ENCODE peak calls at places on chromosomes 16 and 17, in nine cellular contexts. One of them, this sample, is unnamed.

GRCh38 chr16:27402964-27403600 is 1.1 kb downstream of the IL21R start:
- DNase-seq in nephron progenitor cell: no peak
- DNase-seq in cerebellar nuclear complex: no peak
- DNase-seq in stimulated activated CD4-positive, alpha-beta T cell treated with anti-CD3 and anti-CD28 coated beads, TNF-alpha, amount 100 ng/mL, for 1 hour: no peak
- DNase-seq in T-helper 1 cell: no peak
- DNase-seq in endothelial cell: no peak
- DNase-seq in NCI-H774: no peak
- DNase-seq in A549: no peak
- DNase-seq in RPMI8226: peak
- DNase-seq in this sample: no peak

GRCh38 chr16:21611178-21611545 is 11.8 kb downstream of the METTL9 start:
- DNase-seq in nephron progenitor cell: no peak
- DNase-seq in cerebellar nuclear complex: no peak
- DNase-seq in stimulated activated CD4-positive, alpha-beta T cell treated with anti-CD3 and anti-CD28 coated beads, TNF-alpha, amount 100 ng/mL, for 1 hour: no peak
- DNase-seq in T-helper 1 cell: no peak
- DNase-seq in endothelial cell: no peak
- DNase-seq in NCI-H774: no peak
- DNase-seq in A549: no peak
- DNase-seq in RPMI8226: no peak
- DNase-seq in this sample: no peak

GRCh38 chr17:1002412-1002753 is 5.5 kb downstream of the TIMM22 start:
- DNase-seq in nephron progenitor cell: no peak
- DNase-seq in cerebellar nuclear complex: no peak
- DNase-seq in stimulated activated CD4-positive, alpha-beta T cell treated with anti-CD3 and anti-CD28 coated beads, TNF-alpha, amount 100 ng/mL, for 1 hour: no peak
- DNase-seq in T-helper 1 cell: no peak
- DNase-seq in endothelial cell: no peak
- DNase-seq in NCI-H774: no peak
- DNase-seq in A549: no peak
- DNase-seq in RPMI8226: no peak
- DNase-seq in this sample: no peak

GRCh38 chr16:23182206-23182674 is 305 bp upstream of the SCNN1G start:
- DNase-seq in nephron progenitor cell: peak
- DNase-seq in cerebellar nuclear complex: no peak
- DNase-seq in stimulated activated CD4-positive, alpha-beta T cell treated with anti-CD3 and anti-CD28 coated beads, TNF-alpha, amount 100 ng/mL, for 1 hour: peak
- DNase-seq in T-helper 1 cell: peak
- DNase-seq in endothelial cell: peak
- DNase-seq in NCI-H774: peak
- DNase-seq in A549: peak
- DNase-seq in RPMI8226: peak
- DNase-seq in this sample: peak

GRCh38 chr17:78375401-78376079 is 2.9 kb upstream of the PGS1 start:
- DNase-seq in nephron progenitor cell: no peak
- DNase-seq in cerebellar nuclear complex: no peak
- DNase-seq in stimulated activated CD4-positive, alpha-beta T cell treated with anti-CD3 and anti-CD28 coated beads, TNF-alpha, amount 100 ng/mL, for 1 hour: no peak
- DNase-seq in T-helper 1 cell: no peak
- DNase-seq in endothelial cell: no peak
- DNase-seq in NCI-H774: no peak
- DNase-seq in A549: no peak
- DNase-seq in RPMI8226: no peak
- DNase-seq in this sample: no peak

GRCh38 chr17:15649861-15650391 is 30.4 kb upstream of the FBXW10B start:
- DNase-seq in nephron progenitor cell: no peak
- DNase-seq in cerebellar nuclear complex: no peak
- DNase-seq in stimulated activated CD4-positive, alpha-beta T cell treated with anti-CD3 and anti-CD28 coated beads, TNF-alpha, amount 100 ng/mL, for 1 hour: no peak
- DNase-seq in T-helper 1 cell: no peak
- DNase-seq in endothelial cell: no peak
- DNase-seq in NCI-H774: no peak
- DNase-seq in A549: peak
- DNase-seq in RPMI8226: no peak
- DNase-seq in this sample: no peak

GRCh38 chr17:8073627-8074485 is 13.7 kb downstream of the ALOX12B start:
- DNase-seq in nephron progenitor cell: peak
- DNase-seq in cerebellar nuclear complex: no peak
- DNase-seq in stimulated activated CD4-positive, alpha-beta T cell treated with anti-CD3 and anti-CD28 coated beads, TNF-alpha, amount 100 ng/mL, for 1 hour: peak
- DNase-seq in T-helper 1 cell: peak
- DNase-seq in endothelial cell: peak
- DNase-seq in NCI-H774: no peak
- DNase-seq in A549: peak
- DNase-seq in RPMI8226: peak
- DNase-seq in this sample: peak

GRCh38 chr16:23420011-23420410 is 33.0 kb downstream of the COG7 start:
- DNase-seq in nephron progenitor cell: no peak
- DNase-seq in cerebellar nuclear complex: no peak
- DNase-seq in stimulated activated CD4-positive, alpha-beta T cell treated with anti-CD3 and anti-CD28 coated beads, TNF-alpha, amount 100 ng/mL, for 1 hour: no peak
- DNase-seq in T-helper 1 cell: no peak
- DNase-seq in endothelial cell: no peak
- DNase-seq in NCI-H774: no peak
- DNase-seq in A549: no peak
- DNase-seq in RPMI8226: no peak
- DNase-seq in this sample: no peak

GRCh38 chr16:33059206-33059605 is 134.8 kb upstream of the TP53TG3C start:
- DNase-seq in nephron progenitor cell: no peak
- DNase-seq in cerebellar nuclear complex: no peak
- DNase-seq in stimulated activated CD4-positive, alpha-beta T cell treated with anti-CD3 and anti-CD28 coated beads, TNF-alpha, amount 100 ng/mL, for 1 hour: no peak
- DNase-seq in T-helper 1 cell: no peak
- DNase-seq in endothelial cell: no peak
- DNase-seq in NCI-H774: no peak
- DNase-seq in A549: no peak
- DNase-seq in RPMI8226: no peak
- DNase-seq in this sample: no peak

GRCh38 chr16:18931756-18932155 is 5.5 kb upstream of the SMG1 start:
- DNase-seq in nephron progenitor cell: no peak
- DNase-seq in cerebellar nuclear complex: peak
- DNase-seq in stimulated activated CD4-positive, alpha-beta T cell treated with anti-CD3 and anti-CD28 coated beads, TNF-alpha, amount 100 ng/mL, for 1 hour: no peak
- DNase-seq in T-helper 1 cell: no peak
- DNase-seq in endothelial cell: no peak
- DNase-seq in NCI-H774: no peak
- DNase-seq in A549: no peak
- DNase-seq in RPMI8226: no peak
- DNase-seq in this sample: no peak

GRCh38 chr16:70689035-70689969 is 3.4 kb upstream of the MTSS2 start:
- DNase-seq in nephron progenitor cell: no peak
- DNase-seq in cerebellar nuclear complex: no peak
- DNase-seq in stimulated activated CD4-positive, alpha-beta T cell treated with anti-CD3 and anti-CD28 coated beads, TNF-alpha, amount 100 ng/mL, for 1 hour: no peak
- DNase-seq in T-helper 1 cell: no peak
- DNase-seq in endothelial cell: no peak
- DNase-seq in NCI-H774: no peak
- DNase-seq in A549: no peak
- DNase-seq in RPMI8226: no peak
- DNase-seq in this sample: no peak

GRCh38 chr17:35368086-35368824 is 5.2 kb downstream of the SLFN11 start:
- DNase-seq in nephron progenitor cell: no peak
- DNase-seq in cerebellar nuclear complex: no peak
- DNase-seq in stimulated activated CD4-positive, alpha-beta T cell treated with anti-CD3 and anti-CD28 coated beads, TNF-alpha, amount 100 ng/mL, for 1 hour: no peak
- DNase-seq in T-helper 1 cell: no peak
- DNase-seq in endothelial cell: no peak
- DNase-seq in NCI-H774: no peak
- DNase-seq in A549: no peak
- DNase-seq in RPMI8226: peak
- DNase-seq in this sample: no peak

GRCh38 chr17:13575922-13576419 is 25.8 kb downstream of the HS3ST3A1 start:
- DNase-seq in nephron progenitor cell: no peak
- DNase-seq in cerebellar nuclear complex: no peak
- DNase-seq in stimulated activated CD4-positive, alpha-beta T cell treated with anti-CD3 and anti-CD28 coated beads, TNF-alpha, amount 100 ng/mL, for 1 hour: no peak
- DNase-seq in T-helper 1 cell: no peak
- DNase-seq in endothelial cell: no peak
- DNase-seq in NCI-H774: no peak
- DNase-seq in A549: no peak
- DNase-seq in RPMI8226: no peak
- DNase-seq in this sample: no peak

GRCh38 chr16:31129568-31130335 is 5.8 kb downstream of the PRSS8 start:
- DNase-seq in nephron progenitor cell: no peak
- DNase-seq in cerebellar nuclear complex: no peak
- DNase-seq in stimulated activated CD4-positive, alpha-beta T cell treated with anti-CD3 and anti-CD28 coated beads, TNF-alpha, amount 100 ng/mL, for 1 hour: no peak
- DNase-seq in T-helper 1 cell: no peak
- DNase-seq in endothelial cell: no peak
- DNase-seq in NCI-H774: no peak
- DNase-seq in A549: no peak
- DNase-seq in RPMI8226: no peak
- DNase-seq in this sample: no peak

GRCh38 chr16:57299009-57299718 is 14.7 kb upstream of the PLLP start:
- DNase-seq in nephron progenitor cell: peak
- DNase-seq in cerebellar nuclear complex: no peak
- DNase-seq in stimulated activated CD4-positive, alpha-beta T cell treated with anti-CD3 and anti-CD28 coated beads, TNF-alpha, amount 100 ng/mL, for 1 hour: no peak
- DNase-seq in T-helper 1 cell: no peak
- DNase-seq in endothelial cell: no peak
- DNase-seq in NCI-H774: no peak
- DNase-seq in A549: peak
- DNase-seq in RPMI8226: peak
- DNase-seq in this sample: no peak

GRCh38 chr17:33318241-33318640 is 25.1 kb upstream of the ASIC2 start:
- DNase-seq in nephron progenitor cell: no peak
- DNase-seq in cerebellar nuclear complex: no peak
- DNase-seq in stimulated activated CD4-positive, alpha-beta T cell treated with anti-CD3 and anti-CD28 coated beads, TNF-alpha, amount 100 ng/mL, for 1 hour: no peak
- DNase-seq in T-helper 1 cell: no peak
- DNase-seq in endothelial cell: no peak
- DNase-seq in NCI-H774: no peak
- DNase-seq in A549: no peak
- DNase-seq in RPMI8226: no peak
- DNase-seq in this sample: no peak

GRCh38 chr17:79335456-79335855 is 260.8 kb downstream of the ENGASE start:
- DNase-seq in nephron progenitor cell: no peak
- DNase-seq in cerebellar nuclear complex: peak
- DNase-seq in stimulated activated CD4-positive, alpha-beta T cell treated with anti-CD3 and anti-CD28 coated beads, TNF-alpha, amount 100 ng/mL, for 1 hour: no peak
- DNase-seq in T-helper 1 cell: no peak
- DNase-seq in endothelial cell: no peak
- DNase-seq in NCI-H774: no peak
- DNase-seq in A549: no peak
- DNase-seq in RPMI8226: no peak
- DNase-seq in this sample: no peak

GRCh38 chr16:1960665-1961630 is 1.6 kb downstream of the NDUFB10 start:
- DNase-seq in nephron progenitor cell: no peak
- DNase-seq in cerebellar nuclear complex: no peak
- DNase-seq in stimulated activated CD4-positive, alpha-beta T cell treated with anti-CD3 and anti-CD28 coated beads, TNF-alpha, amount 100 ng/mL, for 1 hour: no peak
- DNase-seq in T-helper 1 cell: no peak
- DNase-seq in endothelial cell: no peak
- DNase-seq in NCI-H774: no peak
- DNase-seq in A549: no peak
- DNase-seq in RPMI8226: peak
- DNase-seq in this sample: no peak

GRCh38 chr17:63697341-63698286 is 2.3 kb downstream of the LIMD2 start:
- DNase-seq in nephron progenitor cell: no peak
- DNase-seq in cerebellar nuclear complex: no peak
- DNase-seq in stimulated activated CD4-positive, alpha-beta T cell treated with anti-CD3 and anti-CD28 coated beads, TNF-alpha, amount 100 ng/mL, for 1 hour: peak
- DNase-seq in T-helper 1 cell: peak
- DNase-seq in endothelial cell: peak
- DNase-seq in NCI-H774: no peak
- DNase-seq in A549: peak
- DNase-seq in RPMI8226: peak
- DNase-seq in this sample: peak

GRCh38 chr17:70622382-70623260 is 453.3 kb downstream of the KCNJ2 start:
- DNase-seq in nephron progenitor cell: peak
- DNase-seq in cerebellar nuclear complex: no peak
- DNase-seq in stimulated activated CD4-positive, alpha-beta T cell treated with anti-CD3 and anti-CD28 coated beads, TNF-alpha, amount 100 ng/mL, for 1 hour: no peak
- DNase-seq in T-helper 1 cell: no peak
- DNase-seq in endothelial cell: peak
- DNase-seq in NCI-H774: peak
- DNase-seq in A549: peak
- DNase-seq in RPMI8226: peak
- DNase-seq in this sample: peak

GRCh38 chr17:17710728-17711541 is 29.7 kb downstream of the RAI1 start:
- DNase-seq in nephron progenitor cell: peak
- DNase-seq in cerebellar nuclear complex: no peak
- DNase-seq in stimulated activated CD4-positive, alpha-beta T cell treated with anti-CD3 and anti-CD28 coated beads, TNF-alpha, amount 100 ng/mL, for 1 hour: no peak
- DNase-seq in T-helper 1 cell: no peak
- DNase-seq in endothelial cell: peak
- DNase-seq in NCI-H774: peak
- DNase-seq in A549: peak
- DNase-seq in RPMI8226: no peak
- DNase-seq in this sample: no peak

GRCh38 chr16:4344659-4345438 is 6.3 kb downstream of the PAM16 start:
- DNase-seq in nephron progenitor cell: no peak
- DNase-seq in cerebellar nuclear complex: no peak
- DNase-seq in stimulated activated CD4-positive, alpha-beta T cell treated with anti-CD3 and anti-CD28 coated beads, TNF-alpha, amount 100 ng/mL, for 1 hour: no peak
- DNase-seq in T-helper 1 cell: no peak
- DNase-seq in endothelial cell: no peak
- DNase-seq in NCI-H774: peak
- DNase-seq in A549: no peak
- DNase-seq in RPMI8226: no peak
- DNase-seq in this sample: no peak

GRCh38 chr16:88295526-88296436 is 87.0 kb upstream of the ZNF469 start:
- DNase-seq in nephron progenitor cell: no peak
- DNase-seq in cerebellar nuclear complex: no peak
- DNase-seq in stimulated activated CD4-positive, alpha-beta T cell treated with anti-CD3 and anti-CD28 coated beads, TNF-alpha, amount 100 ng/mL, for 1 hour: no peak
- DNase-seq in T-helper 1 cell: no peak
- DNase-seq in endothelial cell: no peak
- DNase-seq in NCI-H774: no peak
- DNase-seq in A549: no peak
- DNase-seq in RPMI8226: no peak
- DNase-seq in this sample: no peak

GRCh38 chr16:50932348-50932916 is 190.5 kb downstream of the CYLD start:
- DNase-seq in nephron progenitor cell: no peak
- DNase-seq in cerebellar nuclear complex: no peak
- DNase-seq in stimulated activated CD4-positive, alpha-beta T cell treated with anti-CD3 and anti-CD28 coated beads, TNF-alpha, amount 100 ng/mL, for 1 hour: no peak
- DNase-seq in T-helper 1 cell: no peak
- DNase-seq in endothelial cell: no peak
- DNase-seq in NCI-H774: no peak
- DNase-seq in A549: no peak
- DNase-seq in RPMI8226: no peak
- DNase-seq in this sample: no peak